ENCODE peak calls at places on chromosome 16, in six cellular contexts. N is upper lobe of right lung, H is body of pancreas, X is A172, A is RCC 7860, Z is kidney tubule cell. I is an unnamed sample.

GRCh38 chr16:30184430-30185140 is 1.2 kb downstream of the CORO1A start:
- DNase-seq in N (peak), H (no peak), X (no peak), A (no peak), Z (peak), I (peak)

GRCh38 chr16:84740596-84741071 is 40.8 kb downstream of the USP10 start:
- DNase-seq in N (no peak), H (peak), X (no peak), A (no peak), Z (peak), I (no peak)

GRCh38 chr16:74466872-74467271 is 45.6 kb upstream of the CLEC18B start:
- DNase-seq in N (no peak), H (no peak), X (no peak), A (no peak), Z (no peak), I (no peak)

GRCh38 chr16:79628501-79628975 is 28.0 kb upstream of the MAF start:
- DNase-seq in N (no peak), H (no peak), X (peak), A (peak), Z (peak), I (no peak)

GRCh38 chr16:20812510-20812909 is 6.2 kb downstream of the REXO5 start:
- DNase-seq in N (no peak), H (no peak), X (no peak), A (no peak), Z (no peak), I (no peak)

GRCh38 chr16:52318259-52319008 is 228.5 kb downstream of the TOX3 start:
- DNase-seq in N (no peak), H (no peak), X (no peak), A (no peak), Z (no peak), I (no peak)

GRCh38 chr16:85054948-85055502 is 27.4 kb downstream of the KIAA0513 start:
- DNase-seq in N (no peak), H (no peak), X (no peak), A (no peak), Z (no peak), I (no peak)

GRCh38 chr16:67163164-67163902 is 1.2 kb upstream of the HSF4 start:
- DNase-seq in N (no peak), H (peak), X (no peak), A (no peak), Z (peak), I (peak)

GRCh38 chr16:83137326-83137770 is 510.6 kb downstream of the CDH13 start:
- DNase-seq in N (no peak), H (no peak), X (peak), A (peak), Z (peak), I (no peak)

GRCh38 chr16:86836503-86837125 is 258.3 kb downstream of the FOXL1 start:
- DNase-seq in N (no peak), H (no peak), X (peak), A (peak), Z (peak), I (no peak)

GRCh38 chr16:4110680-4111079 is 5.6 kb downstream of the ADCY9 start:
- DNase-seq in N (peak), H (no peak), X (no peak), A (no peak), Z (no peak), I (no peak)

GRCh38 chr16:3431779-3432219 is 11.5 kb downstream of the ZNF597 start:
- DNase-seq in N (peak), H (peak), X (no peak), A (no peak), Z (peak), I (peak)

GRCh38 chr16:595942-596735 is 6.3 kb downstream of the RAB40C start:
- DNase-seq in N (no peak), H (peak), X (no peak), A (no peak), Z (peak), I (peak)

GRCh38 chr16:24769806-24770205 is 40.4 kb downstream of the TNRC6A start:
- DNase-seq in N (no peak), H (no peak), X (no peak), A (no peak), Z (no peak), I (no peak)

GRCh38 chr16:28182183-28182582 is 29.6 kb downstream of the XPO6 start:
- DNase-seq in N (no peak), H (no peak), X (no peak), A (peak), Z (peak), I (no peak)

GRCh38 chr16:83887564-83887963 is 11.4 kb upstream of the MLYCD start:
- DNase-seq in N (no peak), H (no peak), X (no peak), A (no peak), Z (no peak), I (no peak)

GRCh38 chr16:12027091-12027490 is 50.6 kb downstream of the SNX29 start:
- DNase-seq in N (no peak), H (peak), X (peak), A (no peak), Z (peak), I (peak)

GRCh38 chr16:86215979-86216585 is 294.2 kb upstream of the FOXF1 start:
- DNase-seq in N (no peak), H (no peak), X (no peak), A (no peak), Z (no peak), I (no peak)

GRCh38 chr16:64206877-64207276 is 915.0 kb downstream of the CDH11 start:
- DNase-seq in N (no peak), H (no peak), X (no peak), A (no peak), Z (no peak), I (no peak)

GRCh38 chr16:86945166-86945900 is 367.0 kb downstream of the FOXL1 start:
- DNase-seq in N (peak), H (no peak), X (no peak), A (no peak), Z (no peak), I (no peak)

GRCh38 chr16:55911616-55912015 is 36.4 kb upstream of the CES5A start:
- DNase-seq in N (no peak), H (no peak), X (no peak), A (no peak), Z (no peak), I (peak)

GRCh38 chr16:67847064-67847861 is at the start of gene CENPT:
- DNase-seq in N (peak), H (peak), X (peak), A (peak), Z (peak), I (no peak)

GRCh38 chr16:66843191-66843590 is 1.0 kb upstream of the CA7 start:
- DNase-seq in N (no peak), H (no peak), X (no peak), A (no peak), Z (no peak), I (no peak)

GRCh38 chr16:19389246-19389645 is 28.4 kb upstream of the TMC5 start:
- DNase-seq in N (peak), H (peak), X (peak), A (peak), Z (peak), I (peak)

GRCh38 chr16:2912330-2913199 is 834 bp downstream of the FLYWCH1 start:
- DNase-seq in N (peak), H (peak), X (peak), A (no peak), Z (peak), I (peak)

GRCh38 chr16:12878973-12879372 is 22.4 kb upstream of the SHISA9 start:
- DNase-seq in N (no peak), H (no peak), X (no peak), A (no peak), Z (no peak), I (no peak)

GRCh38 chr16:27951752-27952151 is 111.8 kb downstream of the GSG1L start:
- DNase-seq in N (no peak), H (no peak), X (peak), A (no peak), Z (no peak), I (no peak)

I was measured in cerebellar cortex.